ENCODE peak calls at places on chromosomes 16 and 17, in seven cellular contexts. R is Calu3, J is lung, L is breast epithelium, F is MCF 10A, M is tibial nerve, H is coronary artery. C is an unnamed sample.

GRCh38 chr17:55421179-55421934 is at the start of gene MMD:
- DNase-seq in H (peak; percentile 81), J (peak; percentile 29), M (no peak), F (peak; percentile 45), L (no peak), R (no peak), C (no peak)

GRCh38 chr16:67177743-67178699 is 5.7 kb downstream of the MATCAP1 start:
- DNase-seq in R (peak; percentile 91), L (peak; percentile 74), J (peak; percentile 83), H (no peak), M (no peak), F (peak; percentile 88), C (no peak)

GRCh38 chr17:58402047-58402446 is 15.3 kb downstream of the RNF43 start:
- DNase-seq in J (no peak), L (no peak), R (no peak), M (no peak), H (no peak), F (no peak), C (no peak)

GRCh38 chr17:35795007-35795870 is at the start of gene MMP28:
- DNase-seq in L (no peak), M (no peak), R (peak; percentile 49), F (peak; percentile 53), H (no peak), J (peak; percentile 64), C (peak; percentile 84)

GRCh38 chr17:3534881-3535252 is 22.7 kb downstream of the TRPV3 start:
- DNase-seq in H (no peak), F (no peak), L (no peak), J (no peak), M (peak; percentile 31), R (no peak), C (no peak)

GRCh38 chr16:71853413-71853812 is 7.6 kb downstream of the ATXN1L start:
- DNase-seq in L (no peak), J (no peak), F (no peak), H (no peak), R (no peak), M (no peak), C (no peak)

GRCh38 chr16:30359871-30360170 is 4.7 kb upstream of the CD2BP2 start:
- DNase-seq in L (no peak), H (no peak), M (no peak), J (no peak), R (no peak), F (no peak), C (no peak)

GRCh38 chr17:77961741-77962140 is 3.2 kb downstream of the TNRC6C start:
- DNase-seq in R (no peak), F (no peak), L (no peak), H (no peak), M (no peak), J (no peak), C (no peak)

GRCh38 chr16:15574614-15574948 is 68.4 kb downstream of the MARF1 start:
- DNase-seq in M (no peak), L (no peak), F (no peak), J (no peak), R (no peak), H (no peak), C (no peak)

GRCh38 chr16:4825196-4825595 is 21.9 kb downstream of the GLYR1 start:
- DNase-seq in H (no peak), L (no peak), J (no peak), F (no peak), R (no peak), M (no peak), C (no peak)

GRCh38 chr16:18958621-18959578 is 24.8 kb upstream of the TMC7 start:
- DNase-seq in F (no peak), R (no peak), J (no peak), H (no peak), M (no peak), L (no peak), C (no peak)

GRCh38 chr17:31581491-31581890 is 190.0 kb downstream of the RAB11FIP4 start:
- DNase-seq in L (no peak), H (peak; percentile 84), F (no peak), R (no peak), J (peak; percentile 39), M (no peak), C (no peak)

GRCh38 chr16:66324785-66325184 is 41.7 kb upstream of the CDH5 start:
- DNase-seq in F (peak; percentile 39), J (no peak), H (no peak), M (no peak), L (no peak), R (peak; percentile 61), C (no peak)

GRCh38 chr16:19093631-19094541 is 19.9 kb upstream of the ITPRIPL2 start:
- DNase-seq in J (no peak), M (no peak), H (peak; percentile 22), F (no peak), R (no peak), L (no peak), C (no peak)

GRCh38 chr16:74029122-74029805 is 267.4 kb upstream of the PSMD7 start:
- DNase-seq in J (no peak), R (no peak), F (no peak), H (no peak), M (no peak), L (no peak), C (no peak)

GRCh38 chr17:28188841-28189263 is 130.1 kb upstream of the TMEM97 start:
- DNase-seq in F (no peak), H (no peak), L (no peak), R (no peak), M (no peak), J (no peak), C (no peak)

GRCh38 chr16:69187891-69188451 is 1.0 kb downstream of the SNTB2 start:
- DNase-seq in L (no peak), H (no peak), J (peak; percentile 41), M (peak; percentile 48), F (peak; percentile 47), R (peak; percentile 45), C (no peak)

GRCh38 chr17:29749045-29749825 is 126.5 kb upstream of the CORO6 start:
- DNase-seq in M (no peak), L (no peak), J (no peak), R (no peak), H (no peak), F (no peak), C (no peak)

GRCh38 chr17:78316867-78317816 is 42.7 kb downstream of the SOCS3 start:
- DNase-seq in H (no peak), M (no peak), F (peak; percentile 63), L (no peak), J (peak; percentile 82), R (peak; percentile 82), C (no peak)

DNA sequence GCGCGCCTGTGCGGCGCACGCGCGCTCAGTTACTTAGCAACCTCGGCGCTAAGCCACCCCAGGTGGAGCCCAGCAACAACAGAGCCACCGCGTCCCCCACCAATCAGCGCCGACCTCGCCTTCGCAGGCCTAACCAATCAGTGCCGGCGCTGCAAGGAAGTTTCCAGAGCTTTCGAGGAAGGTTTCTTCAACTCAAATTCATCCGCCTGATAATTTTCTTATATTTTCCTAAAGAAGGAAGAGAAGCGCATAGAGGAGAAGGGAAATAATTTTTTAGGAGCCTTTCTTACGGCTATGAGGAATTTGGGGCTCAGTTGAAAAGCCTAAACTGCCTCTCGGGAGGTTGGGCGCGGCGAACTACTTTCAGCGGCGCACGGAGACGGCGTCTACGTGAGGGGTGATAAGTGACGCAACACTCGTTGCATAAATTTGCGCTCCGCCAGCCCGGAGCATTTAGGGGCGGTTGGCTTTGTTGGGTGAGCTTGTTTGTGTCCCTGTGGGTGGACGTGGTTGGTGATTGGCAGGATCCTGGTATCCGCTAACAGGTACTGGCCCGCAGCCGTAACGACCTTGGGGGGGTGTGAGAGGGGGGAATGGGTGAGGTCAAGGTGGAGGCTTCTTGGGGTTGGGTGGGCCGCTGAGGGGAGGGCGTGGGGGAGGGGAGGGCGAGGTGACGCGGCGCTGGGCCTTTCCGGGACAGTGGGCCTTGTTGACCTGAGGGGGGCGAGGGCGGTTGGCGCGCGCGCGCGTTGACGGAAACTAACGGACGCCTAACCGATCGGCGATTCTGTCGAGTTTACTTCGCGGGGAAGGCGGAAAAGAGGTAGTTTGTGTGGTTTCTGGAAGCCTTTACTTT is at the start of gene UBB:
- DNase-seq in R (peak; percentile 84), L (peak; percentile 97), M (peak; percentile 92), J (peak; percentile 97), H (peak; percentile 97), F (peak; percentile 96), C (peak; percentile 98)
- TF ChIP-seq CTCF in R (no peak), L (no peak), M (no peak), J (no peak), H (no peak), F (no peak), C (peak; percentile 8)

DNA sequence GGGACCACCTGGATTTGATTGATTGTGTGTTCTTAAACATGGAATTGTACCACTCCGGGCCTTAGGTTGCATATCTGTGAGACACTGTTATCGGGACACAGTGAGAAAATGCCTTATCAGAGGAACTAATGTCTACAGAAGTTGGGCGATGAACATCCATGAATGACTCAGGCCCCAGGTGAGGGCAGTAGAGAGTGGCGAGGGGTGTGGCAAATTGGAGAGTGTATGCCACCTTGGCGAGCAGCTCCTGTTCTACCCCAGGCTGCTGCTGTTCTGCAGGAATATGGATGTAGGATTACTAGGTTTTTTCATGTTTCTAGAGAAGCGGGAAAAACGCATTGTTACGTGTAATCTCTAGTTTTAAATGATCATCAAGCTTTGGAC is 38.8 kb downstream of the CLEC16A start:
- DNase-seq in J (no peak), F (peak; percentile 17), L (no peak), M (no peak), H (no peak), R (peak; percentile 60), C (no peak)
- TF ChIP-seq CTCF in J (no peak), F (no peak), L (no peak), M (no peak), H (no peak), R (no peak), C (no peak)

DNA sequence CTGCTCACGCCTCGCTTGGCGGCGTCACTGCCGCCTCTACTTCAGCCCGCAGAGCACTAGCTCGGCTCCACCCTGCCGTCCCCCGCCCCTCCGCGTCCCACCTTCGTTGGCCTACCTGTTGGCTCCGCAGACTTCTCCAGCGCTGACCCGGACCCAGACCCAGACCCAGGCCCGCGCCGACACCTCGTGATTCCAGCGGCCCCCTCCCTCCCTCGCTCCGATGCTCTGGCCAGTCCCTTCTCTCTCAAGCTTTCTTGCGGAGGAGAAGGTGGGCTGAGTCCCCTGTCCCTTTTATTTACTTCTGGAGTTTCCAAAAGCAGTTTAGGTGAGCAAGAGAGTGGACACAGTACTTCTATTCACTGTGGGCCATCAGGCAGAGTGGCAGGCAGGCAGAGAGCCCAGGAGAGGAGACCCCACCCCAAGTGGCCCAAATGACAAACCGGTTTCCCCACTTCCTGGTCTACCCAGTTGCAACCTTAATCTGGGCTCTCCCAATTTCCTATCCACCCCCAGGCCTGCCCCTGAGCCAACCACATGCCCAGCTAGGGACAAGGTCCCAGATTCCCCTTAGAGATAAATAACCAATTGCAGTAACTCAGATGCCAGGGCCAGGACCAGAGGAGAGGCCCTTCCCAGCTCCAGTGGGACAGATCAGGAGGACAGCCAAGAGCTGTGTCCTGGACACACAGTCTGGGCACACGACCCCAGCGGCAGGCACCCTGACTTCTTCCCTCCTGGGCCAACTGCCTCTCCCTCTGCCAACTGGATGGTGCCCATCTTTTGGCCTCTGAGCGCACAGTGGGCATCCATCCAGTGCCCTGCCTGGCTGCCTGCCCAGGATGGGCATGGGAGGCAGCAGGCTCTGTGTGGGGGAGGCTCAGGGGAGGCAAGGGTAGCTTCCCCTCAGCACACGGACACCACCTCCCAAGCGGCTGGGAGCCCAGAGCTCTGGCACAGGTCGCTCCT is 1.2 kb upstream of the SRCIN1 start:
- DNase-seq in H (no peak), L (no peak), R (peak; percentile 84), F (no peak), J (no peak), M (no peak), C (no peak)
- TF ChIP-seq CTCF in H (no peak), L (no peak), R (peak; percentile 76), F (no peak), J (no peak), M (no peak), C (peak; percentile 20)

GRCh38 chr16:29318037-29318436 is 88.5 kb downstream of the NPIPB11 start:
- DNase-seq in R (no peak), M (no peak), H (peak; percentile 72), F (no peak), L (no peak), J (no peak), C (no peak)
- TF ChIP-seq CTCF in R (no peak), M (no peak), H (no peak), F (no peak), L (no peak), J (no peak), C (peak; percentile 54)

C was measured in osteocyte.